ENCODE peak calls at places on chromosomes 12 and 14, in six cellular contexts. N is GM12891, J is K562, Z is HepG2, R is H1, L is GM12878. I is an unnamed sample.

GRCh38 chr14:85527458-85527857 is 2.5 kb upstream of the FLRT2 start:
- DNase-seq in Z (no peak), N (no peak), R (no peak), L (no peak), J (no peak), I (no peak)

GRCh38 chr14:90093942-90094595 is 32.3 kb downstream of the KCNK13 start:
- DNase-seq in Z (no peak), R (no peak), N (no peak), J (no peak), L (no peak), I (no peak)

GRCh38 chr12:24360057-24360456 is 410.6 kb upstream of the SOX5 start:
- DNase-seq in J (no peak), L (no peak), R (no peak), N (no peak), Z (no peak), I (no peak)

GRCh38 chr12:47094804-47095203 is 15.0 kb upstream of the AMIGO2 start:
- DNase-seq in Z (no peak), L (no peak), N (no peak), J (no peak), R (no peak), I (no peak)

GRCh38 chr14:88013750-88014349 is 8.9 kb downstream of the GPR65 start:
- DNase-seq in J (peak), L (no peak), N (no peak), R (no peak), Z (peak), I (peak)

GRCh38 chr12:121838096-121838495 is 20.6 kb downstream of the HPD start:
- DNase-seq in J (no peak), L (no peak), Z (no peak), N (no peak), R (no peak), I (no peak)

GRCh38 chr14:56702515-56702914 is 107.8 kb downstream of the OTX2 start:
- DNase-seq in R (no peak), J (no peak), L (no peak), Z (no peak), N (no peak), I (no peak)

GRCh38 chr12:27015730-27016076 is 1.5 kb upstream of the TM7SF3 start:
- DNase-seq in R (no peak), N (no peak), Z (no peak), J (peak), L (no peak), I (no peak)

GRCh38 chr12:77058740-77059139 is 6.6 kb downstream of the E2F7 start:
- DNase-seq in L (no peak), J (no peak), N (no peak), R (no peak), Z (no peak), I (no peak)

GRCh38 chr12:56236985-56237384 is 7.1 kb downstream of the SLC39A5 start:
- DNase-seq in Z (no peak), J (no peak), R (no peak), N (no peak), L (no peak), I (no peak)

GRCh38 chr14:45298427-45299117 is 45.6 kb upstream of the MIS18BP1 start:
- DNase-seq in Z (no peak), L (no peak), J (no peak), N (no peak), R (no peak), I (no peak)

GRCh38 chr12:92012691-92013090 is 133.0 kb downstream of the BTG1 start:
- DNase-seq in R (no peak), J (no peak), Z (no peak), N (no peak), L (no peak), I (no peak)
- TF ChIP-seq POLR2A in R (no peak), J (no peak), Z (no peak), N (no peak), L (no peak), I (no peak)

DNA sequence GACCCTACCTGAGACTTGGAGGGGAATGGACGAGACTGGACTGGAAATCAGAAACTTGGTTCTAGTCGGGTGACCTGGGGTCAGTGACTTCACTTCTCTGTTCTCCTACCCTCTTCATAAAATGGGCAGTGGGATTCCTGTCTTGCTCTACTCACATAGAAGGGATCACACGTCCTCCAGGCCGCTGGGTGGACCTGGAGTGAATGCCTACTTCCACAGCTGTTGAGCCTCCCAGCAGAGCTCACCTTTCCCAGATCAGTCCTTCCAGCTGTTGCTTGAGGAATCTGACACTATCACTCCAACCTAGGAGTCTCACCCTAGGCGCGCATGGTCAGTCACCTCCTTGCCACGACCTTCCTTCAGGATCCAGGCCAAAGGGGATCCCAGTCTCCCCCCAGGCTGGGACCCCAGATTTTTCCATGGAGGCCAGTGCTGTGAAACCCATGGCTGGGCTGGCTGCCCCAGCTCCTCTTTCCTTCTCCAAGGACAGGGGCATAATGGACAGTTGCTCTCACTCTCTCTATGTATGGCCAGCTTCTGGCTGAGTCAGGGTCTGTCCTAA is 641 bp downstream of the ACVRL1 start:
- DNase-seq in L (no peak), R (no peak), Z (no peak), N (no peak), J (no peak), I (no peak)
- TF ChIP-seq TAF1 in L (no peak), R (no peak), Z (no peak), N (no peak), J (no peak), I (no peak)

GRCh38 chr12:117580718-117581062 is 219.3 kb upstream of the NOS1 start:
- DNase-seq in R (peak), J (peak), N (peak), L (no peak), Z (no peak), I (peak)

GRCh38 chr12:117583677-117584076 is 222.3 kb upstream of the NOS1 start:
- DNase-seq in L (no peak), Z (no peak), J (no peak), N (no peak), R (no peak), I (no peak)

GRCh38 chr12:117583092-117583491 is 221.7 kb upstream of the NOS1 start:
- DNase-seq in R (no peak), J (no peak), Z (no peak), N (no peak), L (no peak), I (no peak)

GRCh38 chr12:117579939-117580717 is 218.7 kb upstream of the NOS1 start:
- DNase-seq in Z (no peak), J (no peak), N (no peak), R (no peak), L (no peak), I (no peak)

GRCh38 chr12:117582135-117582784 is 220.8 kb upstream of the NOS1 start:
- DNase-seq in N (no peak), R (no peak), J (no peak), Z (no peak), L (no peak), I (no peak)
- TF ChIP-seq POLR2AphosphoS5 in N (no peak), R (no peak), J (no peak), Z (no peak), L (no peak), I (no peak)

DNA sequence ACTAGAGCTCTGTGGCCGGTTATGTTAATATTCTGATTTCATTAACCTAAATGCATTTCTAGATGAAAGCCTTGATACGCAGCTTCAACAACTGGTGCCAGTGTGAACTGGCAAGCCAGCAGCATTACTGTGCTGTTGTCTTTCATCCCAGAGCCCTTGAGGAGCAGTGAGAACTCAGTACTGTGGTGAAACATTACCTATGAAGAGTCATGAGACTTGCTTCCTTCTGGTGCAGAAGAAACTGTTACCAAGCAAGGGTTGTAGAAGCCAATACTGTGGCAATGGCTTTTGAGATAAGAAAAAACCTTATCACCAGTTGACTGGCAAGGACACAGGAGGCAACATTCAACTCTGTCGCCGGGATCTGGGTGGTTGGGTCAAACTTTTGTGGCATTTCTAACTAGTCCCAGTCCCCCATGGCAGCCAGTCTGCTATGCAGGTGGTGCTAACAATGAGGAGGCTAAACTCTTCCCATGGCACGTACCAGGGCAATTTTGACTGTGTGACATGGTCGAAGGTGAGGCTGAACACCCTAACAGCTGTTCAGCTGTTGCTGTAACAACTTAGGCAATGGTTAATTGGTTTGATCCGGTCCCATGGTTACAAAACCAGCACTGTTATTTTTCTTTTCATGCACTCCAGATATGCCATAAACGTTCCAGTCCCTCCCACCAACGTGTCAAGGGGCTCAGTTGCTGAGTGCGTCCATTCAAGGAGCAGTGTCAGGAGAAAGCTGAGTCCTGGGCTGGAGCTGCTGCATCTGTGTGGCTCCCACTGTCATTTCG is 12.6 kb upstream of the LGALS3 start:
- DNase-seq in Z (peak), R (no peak), J (no peak), N (no peak), L (no peak), I (no peak)
- TF ChIP-seq POLR2A in Z (no peak), R (no peak), J (no peak), N (no peak), L (no peak), I (no peak)

GRCh38 chr12:41509655-41510054 is 321.5 kb downstream of the PDZRN4 start:
- DNase-seq in L (no peak), Z (no peak), R (no peak), N (no peak), J (no peak), I (no peak)
- TF ChIP-seq TAF1 in L (no peak), Z (no peak), R (no peak), N (no peak), J (no peak), I (no peak)

DNA sequence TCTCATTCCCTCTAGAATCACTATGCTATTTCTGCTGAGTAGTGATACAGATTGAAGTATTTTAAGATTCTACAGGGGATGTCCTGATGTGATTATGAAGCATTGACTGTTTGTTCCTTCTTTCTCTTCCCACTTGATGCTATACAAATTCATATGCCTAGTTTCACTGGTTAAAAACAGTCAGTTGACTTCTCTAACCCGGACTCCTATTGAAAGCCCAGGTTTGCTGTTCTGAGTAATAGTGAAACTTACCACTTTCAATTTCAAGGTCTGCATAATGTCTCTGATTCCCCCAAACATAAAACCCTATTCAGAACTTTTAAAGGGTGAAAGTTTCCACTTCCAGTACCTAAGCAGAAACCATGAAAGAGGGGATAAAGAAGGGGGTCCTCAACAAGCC is 117.7 kb upstream of the RPL10L start:
- DNase-seq in J (no peak), N (peak), L (peak), R (no peak), Z (no peak), I (no peak)
- TF ChIP-seq POLR2AphosphoS5 in J (no peak), N (no peak), L (no peak), R (no peak), Z (no peak), I (no peak)

DNA sequence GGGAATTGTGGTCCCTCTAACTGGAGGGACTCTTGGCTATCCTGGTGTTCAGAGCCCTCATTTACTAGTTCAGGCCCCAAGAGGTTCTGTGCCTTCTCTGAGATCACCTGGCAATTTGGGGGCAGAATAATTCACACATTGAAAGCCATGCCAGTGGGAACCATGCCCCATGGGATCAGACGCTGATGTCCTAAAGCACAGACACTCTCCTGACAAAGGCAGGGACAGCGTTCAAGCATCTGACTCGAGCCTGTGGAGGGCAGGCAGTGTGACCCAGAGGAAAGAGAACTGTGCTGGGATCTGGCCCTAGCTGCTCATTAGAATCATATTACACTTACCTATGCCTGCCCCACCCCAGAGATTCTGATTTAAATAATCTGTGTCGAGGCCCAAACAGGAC is 2.4 kb upstream of the ASB2 start:
- DNase-seq in L (no peak), N (no peak), J (no peak), Z (no peak), R (no peak), I (no peak)
- TF ChIP-seq POLR2A in L (no peak), N (no peak), J (no peak), Z (no peak), R (no peak), I (no peak)

GRCh38 chr14:54011001-54011400 is 54.4 kb upstream of the BMP4 start:
- DNase-seq in R (no peak), N (no peak), J (no peak), L (no peak), Z (no peak), I (no peak)
- TF ChIP-seq TAF1 in R (no peak), N (no peak), J (no peak), L (no peak), Z (no peak), I (no peak)

GRCh38 chr14:105473677-105474477 is 744 bp upstream of the CRIP2 start:
- DNase-seq in L (no peak), N (peak), Z (peak), R (no peak), J (peak), I (no peak)
- TF ChIP-seq POLR2AphosphoS5 in L (no peak), N (no peak), Z (no peak), R (no peak), J (no peak), I (no peak)

I was measured in GM12892.